ENCODE peak calls at places on chromosomes 4 and X, in four cellular contexts. Z, C, X and T are unnamed samples.

GRCh38 chr4:41537267-41537890 is 578 bp upstream of the LIMCH1 start:
- DNase-seq in Z (no peak), C (no peak), X (no peak), T (no peak)

GRCh38 chr4:137375111-137375850 is 157.0 kb downstream of the PCDH18 start:
- DNase-seq in Z (no peak), C (no peak), X (no peak), T (no peak)

GRCh38 chrX:110403436-110403835 is 44.8 kb downstream of the RTL9 start:
- DNase-seq in Z (no peak), C (no peak), X (no peak), T (no peak)

GRCh38 chr4:162497564-162498167 is 333.9 kb upstream of the FSTL5 start:
- DNase-seq in Z (no peak), C (peak), X (peak), T (no peak)

GRCh38 chr4:10924274-10924673 is 239.7 kb upstream of the CLNK start:
- DNase-seq in Z (no peak), C (no peak), X (no peak), T (no peak)

GRCh38 chrX:71095033-71095432 is 618 bp upstream of the FOXO4 start:
- DNase-seq in Z (no peak), C (no peak), X (no peak), T (no peak)

GRCh38 chr4:17546222-17546621 is 30.8 kb upstream of the LAP3 start:
- DNase-seq in Z (no peak), C (no peak), X (no peak), T (no peak)

GRCh38 chr4:76310683-76311082 is 4.2 kb downstream of the STBD1 start:
- DNase-seq in Z (no peak), C (no peak), X (no peak), T (no peak)

GRCh38 chr4:122224348-122224747 is 72.2 kb downstream of the BLTP1 start:
- DNase-seq in Z (no peak), C (peak), X (peak), T (no peak)

GRCh38 chr4:32142075-32142474 is 1421.9 kb downstream of the PCDH7 start:
- DNase-seq in Z (no peak), C (no peak), X (no peak), T (no peak)

GRCh38 chr4:84905646-84906045 is 60.8 kb downstream of the WDFY3 start:
- DNase-seq in Z (no peak), C (no peak), X (no peak), T (no peak)

GRCh38 chr4:174604198-174604597 is 81.9 kb upstream of the HPGD start:
- DNase-seq in Z (no peak), C (no peak), X (no peak), T (no peak)

GRCh38 chr4:3320361-3321023 is 27.7 kb downstream of the RGS12 start:
- DNase-seq in Z (no peak), C (no peak), X (no peak), T (no peak)

GRCh38 chr4:168540865-168541607 is 44.2 kb downstream of the PALLD start:
- DNase-seq in Z (no peak), C (no peak), X (no peak), T (no peak)

GRCh38 chr4:25913056-25913850 is 767 bp upstream of the SMIM20 start:
- DNase-seq in Z (peak), C (no peak), X (peak), T (no peak)

GRCh38 chrX:44105228-44105913 is 132.2 kb upstream of the NDP start:
- DNase-seq in Z (no peak), C (no peak), X (no peak), T (no peak)

GRCh38 chr4:105741548-105741947 is 33.0 kb downstream of the GSTCD start:
- DNase-seq in Z (no peak), C (no peak), X (peak), T (no peak)

GRCh38 chr4:102868153-102868781 is 525 bp upstream of the CISD2 start:
- DNase-seq in Z (no peak), C (no peak), X (no peak), T (no peak)

GRCh38 chrX:138710311-138710791 is 1.2 kb downstream of the FGF13 start:
- DNase-seq in Z (peak), C (no peak), X (no peak), T (no peak)

GRCh38 chr4:23827971-23828680 is 61.7 kb downstream of the PPARGC1A start:
- DNase-seq in Z (no peak), C (no peak), X (no peak), T (no peak)

GRCh38 chr4:48985976-48986653 is at the start of gene CWH43:
- DNase-seq in Z (no peak), C (no peak), X (no peak), T (no peak)
- H3K4me3 ChIP-seq in Z (peak), C (no peak), X (no peak), T (no peak)

GRCh38 chr4:101230806-101231426 is 116.4 kb downstream of the PPP3CA start:
- DNase-seq in Z (no peak), C (no peak), X (no peak), T (no peak)
- TF ChIP-seq CTCF in Z (no peak), C (no peak), X (peak), T (no peak)

DNA sequence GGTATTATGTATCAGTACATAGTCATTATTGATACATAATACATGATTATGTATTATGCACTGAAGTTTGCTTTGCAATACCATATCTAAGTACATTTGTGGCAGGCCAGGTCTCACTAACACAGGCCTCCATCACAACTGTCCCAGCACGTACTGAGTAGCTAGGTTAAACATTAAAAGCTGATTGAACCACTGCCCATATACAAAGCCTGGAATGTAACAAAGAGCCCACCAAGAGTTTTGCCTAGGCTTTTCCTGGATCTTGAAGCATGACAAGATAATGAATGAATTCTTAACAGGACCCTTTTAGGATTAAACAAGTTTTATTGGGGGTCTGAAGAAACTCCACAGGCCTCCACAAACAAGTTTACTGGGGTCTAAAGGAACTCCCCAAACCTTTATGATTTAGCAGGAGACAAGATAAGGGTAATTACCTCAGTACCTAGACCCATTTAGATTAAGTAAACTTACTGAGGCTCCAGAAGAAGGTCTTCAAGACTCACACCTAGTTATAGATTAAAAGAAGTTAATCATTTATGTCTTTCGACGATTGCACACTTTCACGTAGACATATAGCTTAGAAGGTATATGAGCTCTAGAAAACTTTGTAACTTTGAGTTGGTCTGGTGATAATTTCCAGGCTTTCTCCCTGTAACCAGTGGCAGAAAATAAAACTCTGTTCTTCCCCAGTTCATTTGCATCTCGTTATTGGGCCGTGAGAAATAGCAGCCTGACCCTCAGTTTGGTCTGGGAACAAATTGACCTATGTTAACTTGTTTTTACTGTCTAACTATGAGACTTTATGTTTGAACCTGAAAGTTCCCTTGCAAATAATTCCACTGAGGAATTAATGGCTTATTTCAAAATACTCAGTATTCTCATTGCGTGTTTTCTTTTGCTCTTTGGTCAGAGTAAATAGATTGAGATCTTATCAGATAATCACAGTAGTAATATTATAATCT is 84.7 kb downstream of the PHEX start:
- DNase-seq in Z (no peak), C (no peak), X (no peak), T (no peak)
- H3K4me3 ChIP-seq in Z (no peak), C (no peak), X (no peak), T (no peak)

GRCh38 chrX:2989565-2989964 is 16.8 kb upstream of the ARSH start:
- DNase-seq in Z (no peak), C (no peak), X (no peak), T (no peak)

GRCh38 chrX:2984342-2984741 is 22.0 kb upstream of the ARSH start:
- DNase-seq in Z (no peak), C (no peak), X (no peak), T (no peak)
- TF ChIP-seq CTCF in Z (no peak), C (no peak), X (no peak), T (no peak)

DNA sequence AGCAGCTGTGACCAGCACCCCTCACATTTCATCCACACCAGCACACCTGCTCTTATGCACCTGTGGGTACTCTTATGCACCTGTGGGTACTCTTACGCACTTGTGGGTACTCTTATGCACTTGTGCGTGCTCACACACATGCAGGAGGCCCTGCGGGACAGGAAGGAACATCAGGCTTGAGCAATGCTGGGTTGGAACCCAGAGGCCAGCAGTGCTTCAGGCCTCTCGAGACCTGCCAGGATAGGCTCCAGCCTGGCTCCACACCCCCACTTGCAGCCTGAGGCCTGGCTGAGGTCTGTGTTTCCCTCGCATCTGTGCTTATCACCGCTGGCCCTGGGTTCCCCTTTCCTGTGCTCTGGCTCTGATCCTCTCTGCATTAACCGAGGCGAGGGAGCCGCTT is 34.7 kb downstream of the SORCS2 start:
- DNase-seq in Z (peak), C (no peak), X (no peak), T (no peak)
- H3K4me3 ChIP-seq in Z (no peak), C (no peak), X (no peak), T (no peak)